ENCODE peak calls at places on chromosomes 7 and 10, in nine cellular contexts. One of them, this sample, is unnamed.
A peak's percentile ranks its signal among the peaks of the same experiment; 100 is the strongest.

GRCh38 chr7:2120251-2120660 is 112.5 kb downstream of the MAD1L1 start:
- DNase-seq in upper lobe of right lung: no peak
- DNase-seq in psoas muscle: no peak
- DNase-seq in heart left ventricle: no peak
- DNase-seq in uterus: no peak
- DNase-seq in RWPE2: no peak
- DNase-seq in thoracic aorta: no peak
- DNase-seq in AG04450: no peak
- DNase-seq in hepatocyte: no peak
- DNase-seq in this sample: peak; percentile 38

GRCh38 chr10:91312031-91312733 is 91.7 kb downstream of the PCGF5 start:
- DNase-seq in upper lobe of right lung: no peak
- DNase-seq in psoas muscle: no peak
- DNase-seq in heart left ventricle: no peak
- DNase-seq in uterus: no peak
- DNase-seq in RWPE2: no peak
- DNase-seq in thoracic aorta: no peak
- DNase-seq in AG04450: no peak
- DNase-seq in hepatocyte: no peak
- DNase-seq in this sample: no peak

GRCh38 chr10:71241114-71241898 is 28.9 kb downstream of the UNC5B start:
- DNase-seq in upper lobe of right lung: no peak
- DNase-seq in psoas muscle: no peak
- DNase-seq in heart left ventricle: peak; percentile 63
- DNase-seq in uterus: peak; percentile 79
- DNase-seq in RWPE2: no peak
- DNase-seq in thoracic aorta: no peak
- DNase-seq in AG04450: no peak
- DNase-seq in hepatocyte: no peak
- DNase-seq in this sample: no peak

GRCh38 chr10:7887417-7887816 is 69.1 kb downstream of the TAF3 start:
- DNase-seq in upper lobe of right lung: no peak
- DNase-seq in psoas muscle: no peak
- DNase-seq in heart left ventricle: no peak
- DNase-seq in uterus: no peak
- DNase-seq in RWPE2: no peak
- DNase-seq in thoracic aorta: no peak
- DNase-seq in AG04450: no peak
- DNase-seq in hepatocyte: peak; percentile 29
- DNase-seq in this sample: no peak

GRCh38 chr7:30166841-30167235 is 32.1 kb downstream of the MTURN start:
- DNase-seq in upper lobe of right lung: no peak
- DNase-seq in psoas muscle: no peak
- DNase-seq in heart left ventricle: no peak
- DNase-seq in uterus: no peak
- DNase-seq in RWPE2: no peak
- DNase-seq in thoracic aorta: no peak
- DNase-seq in AG04450: no peak
- DNase-seq in hepatocyte: no peak
- DNase-seq in this sample: no peak

GRCh38 chr7:27617651-27618381 is 44.9 kb downstream of the HIBADH start:
- DNase-seq in upper lobe of right lung: no peak
- DNase-seq in psoas muscle: no peak
- DNase-seq in heart left ventricle: no peak
- DNase-seq in uterus: no peak
- DNase-seq in RWPE2: no peak
- DNase-seq in thoracic aorta: no peak
- DNase-seq in AG04450: no peak
- DNase-seq in hepatocyte: no peak
- DNase-seq in this sample: no peak

GRCh38 chr10:28705472-28705871 is 28.2 kb downstream of the BAMBI start:
- DNase-seq in upper lobe of right lung: no peak
- DNase-seq in psoas muscle: no peak
- DNase-seq in heart left ventricle: no peak
- DNase-seq in uterus: no peak
- DNase-seq in RWPE2: no peak
- DNase-seq in thoracic aorta: no peak
- DNase-seq in AG04450: no peak
- DNase-seq in hepatocyte: no peak
- DNase-seq in this sample: no peak

GRCh38 chr7:46774515-46774914 is 807.4 kb downstream of the TNS3 start:
- DNase-seq in upper lobe of right lung: no peak
- DNase-seq in psoas muscle: no peak
- DNase-seq in heart left ventricle: no peak
- DNase-seq in uterus: no peak
- DNase-seq in RWPE2: no peak
- DNase-seq in thoracic aorta: no peak
- DNase-seq in AG04450: no peak
- DNase-seq in hepatocyte: no peak
- DNase-seq in this sample: no peak

GRCh38 chr10:565146-565545 is 124.3 kb downstream of the DIP2C start:
- DNase-seq in upper lobe of right lung: no peak
- DNase-seq in psoas muscle: no peak
- DNase-seq in heart left ventricle: no peak
- DNase-seq in uterus: no peak
- DNase-seq in RWPE2: no peak
- DNase-seq in thoracic aorta: no peak
- DNase-seq in AG04450: no peak
- DNase-seq in hepatocyte: no peak
- DNase-seq in this sample: no peak

GRCh38 chr10:82922046-82922445 is 1047.1 kb downstream of the NRG3 start:
- DNase-seq in upper lobe of right lung: no peak
- DNase-seq in psoas muscle: no peak
- DNase-seq in heart left ventricle: no peak
- DNase-seq in uterus: no peak
- DNase-seq in RWPE2: no peak
- DNase-seq in thoracic aorta: no peak
- DNase-seq in AG04450: no peak
- DNase-seq in hepatocyte: no peak
- DNase-seq in this sample: no peak

GRCh38 chr7:151819826-151820225 is 57.1 kb downstream of the PRKAG2 start:
- DNase-seq in upper lobe of right lung: no peak
- DNase-seq in psoas muscle: no peak
- DNase-seq in heart left ventricle: no peak
- DNase-seq in uterus: no peak
- DNase-seq in RWPE2: no peak
- DNase-seq in thoracic aorta: no peak
- DNase-seq in AG04450: no peak
- DNase-seq in hepatocyte: peak; percentile 82
- DNase-seq in this sample: no peak

GRCh38 chr7:139745330-139746143 is 32.3 kb downstream of the HIPK2 start:
- DNase-seq in upper lobe of right lung: no peak
- DNase-seq in psoas muscle: no peak
- DNase-seq in heart left ventricle: no peak
- DNase-seq in uterus: peak; percentile 55
- DNase-seq in RWPE2: no peak
- DNase-seq in thoracic aorta: no peak
- DNase-seq in AG04450: no peak
- DNase-seq in hepatocyte: no peak
- DNase-seq in this sample: no peak

GRCh38 chr10:96643920-96644319 is 57.1 kb upstream of the TM9SF3 start:
- DNase-seq in upper lobe of right lung: no peak
- DNase-seq in psoas muscle: no peak
- DNase-seq in heart left ventricle: no peak
- DNase-seq in uterus: no peak
- DNase-seq in RWPE2: no peak
- DNase-seq in thoracic aorta: no peak
- DNase-seq in AG04450: no peak
- DNase-seq in hepatocyte: no peak
- DNase-seq in this sample: no peak

GRCh38 chr10:96846395-96846794 is 14.3 kb downstream of the LCOR start:
- DNase-seq in upper lobe of right lung: no peak
- DNase-seq in psoas muscle: no peak
- DNase-seq in heart left ventricle: no peak
- DNase-seq in uterus: no peak
- DNase-seq in RWPE2: no peak
- DNase-seq in thoracic aorta: no peak
- DNase-seq in AG04450: no peak
- DNase-seq in hepatocyte: no peak
- DNase-seq in this sample: no peak

GRCh38 chr10:76051007-76051936 is 619.8 kb downstream of the LRMDA start:
- DNase-seq in upper lobe of right lung: no peak
- DNase-seq in psoas muscle: no peak
- DNase-seq in heart left ventricle: no peak
- DNase-seq in uterus: no peak
- DNase-seq in RWPE2: no peak
- DNase-seq in thoracic aorta: no peak
- DNase-seq in AG04450: no peak
- DNase-seq in hepatocyte: peak; percentile 64
- DNase-seq in this sample: no peak

GRCh38 chr7:131010714-131011436 is 276.9 kb upstream of the KLF14 start:
- DNase-seq in upper lobe of right lung: no peak
- DNase-seq in psoas muscle: no peak
- DNase-seq in heart left ventricle: no peak
- DNase-seq in uterus: no peak
- DNase-seq in RWPE2: no peak
- DNase-seq in thoracic aorta: no peak
- DNase-seq in AG04450: no peak
- DNase-seq in hepatocyte: no peak
- DNase-seq in this sample: no peak

GRCh38 chr10:34377833-34378232 is 437.3 kb downstream of the PARD3 start:
- DNase-seq in upper lobe of right lung: no peak
- DNase-seq in psoas muscle: no peak
- DNase-seq in heart left ventricle: no peak
- DNase-seq in uterus: no peak
- DNase-seq in RWPE2: no peak
- DNase-seq in thoracic aorta: no peak
- DNase-seq in AG04450: no peak
- DNase-seq in hepatocyte: no peak
- DNase-seq in this sample: no peak

GRCh38 chr7:359776-360361 is 69.9 kb downstream of the FOXL3 start:
- DNase-seq in upper lobe of right lung: peak; percentile 51
- DNase-seq in psoas muscle: no peak
- DNase-seq in heart left ventricle: peak; percentile 52
- DNase-seq in uterus: no peak
- DNase-seq in RWPE2: no peak
- DNase-seq in thoracic aorta: no peak
- DNase-seq in AG04450: no peak
- DNase-seq in hepatocyte: no peak
- DNase-seq in this sample: no peak

GRCh38 chr7:25864943-25865633 is 286.9 kb upstream of the NFE2L3 start:
- DNase-seq in upper lobe of right lung: no peak
- DNase-seq in psoas muscle: no peak
- DNase-seq in heart left ventricle: no peak
- DNase-seq in uterus: no peak
- DNase-seq in RWPE2: no peak
- DNase-seq in thoracic aorta: no peak
- DNase-seq in AG04450: no peak
- DNase-seq in hepatocyte: no peak
- DNase-seq in this sample: no peak
- H3K27me3 ChIP-seq in upper lobe of right lung: peaks cover 100% of the 10 kb centered on the region
- H3K27me3 ChIP-seq in psoas muscle: peaks cover 8% of the 10 kb centered on the region
- H3K27me3 ChIP-seq in heart left ventricle: peaks cover 70% of the 10 kb centered on the region
- H3K27me3 ChIP-seq in uterus: peaks cover 39% of the 10 kb centered on the region
- H3K27me3 ChIP-seq in RWPE2: peaks cover 70% of the 10 kb centered on the region
- H3K27me3 ChIP-seq in thoracic aorta: peaks cover 66% of the 10 kb centered on the region
- H3K27me3 ChIP-seq in AG04450: peaks cover 42% of the 10 kb centered on the region
- H3K27me3 ChIP-seq in hepatocyte: peaks cover 66% of the 10 kb centered on the region
- H3K27me3 ChIP-seq in this sample: peaks cover 93% of the 10 kb centered on the region

GRCh38 chr10:68153473-68154210 is 44.4 kb downstream of the MYPN start:
- DNase-seq in upper lobe of right lung: no peak
- DNase-seq in psoas muscle: no peak
- DNase-seq in heart left ventricle: no peak
- DNase-seq in uterus: no peak
- DNase-seq in RWPE2: peak; percentile 54
- DNase-seq in thoracic aorta: peak; percentile 15
- DNase-seq in AG04450: peak; percentile 88
- DNase-seq in hepatocyte: peak; percentile 85
- DNase-seq in this sample: no peak
- TF ChIP-seq CTCF in upper lobe of right lung: no peak
- TF ChIP-seq CTCF in psoas muscle: no peak
- TF ChIP-seq CTCF in heart left ventricle: no peak
- TF ChIP-seq CTCF in uterus: no peak
- TF ChIP-seq CTCF in RWPE2: no peak
- TF ChIP-seq CTCF in thoracic aorta: no peak
- TF ChIP-seq CTCF in AG04450: no peak
- TF ChIP-seq CTCF in hepatocyte: no peak
- TF ChIP-seq CTCF in this sample: no peak

DNA sequence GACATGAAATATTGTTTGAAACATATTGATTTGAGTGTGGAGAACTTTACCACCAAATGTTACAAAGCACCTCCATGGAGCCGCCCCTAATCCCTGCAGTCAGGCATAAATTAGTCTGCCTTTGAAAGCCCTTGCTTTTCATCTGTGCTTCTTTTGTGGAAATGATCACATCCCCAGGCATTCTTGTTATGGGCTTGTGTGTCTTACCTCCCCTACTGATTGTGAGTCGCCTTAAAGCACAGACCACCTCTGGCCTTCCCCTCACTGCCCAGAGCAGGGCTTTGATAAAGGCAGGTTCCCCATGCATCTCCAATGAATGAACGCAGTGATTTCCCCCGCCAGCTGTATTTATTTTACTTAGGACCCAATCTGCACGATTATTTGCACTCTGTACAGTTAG is 108.0 kb downstream of the CUBN start:
- DNase-seq in upper lobe of right lung: no peak
- DNase-seq in psoas muscle: no peak
- DNase-seq in heart left ventricle: no peak
- DNase-seq in uterus: no peak
- DNase-seq in RWPE2: no peak
- DNase-seq in thoracic aorta: no peak
- DNase-seq in AG04450: no peak
- DNase-seq in hepatocyte: no peak
- DNase-seq in this sample: no peak
- H3K27ac ChIP-seq in upper lobe of right lung: no peak overlapping the region
- H3K27ac ChIP-seq in psoas muscle: no peak overlapping the region
- H3K27ac ChIP-seq in heart left ventricle: no peak overlapping the region
- H3K27ac ChIP-seq in uterus: no peak overlapping the region
- H3K27ac ChIP-seq in RWPE2: no peak overlapping the region
- H3K27ac ChIP-seq in thoracic aorta: no peak overlapping the region
- H3K27ac ChIP-seq in AG04450: no peak overlapping the region
- H3K27ac ChIP-seq in hepatocyte: no peak overlapping the region
- H3K27ac ChIP-seq in this sample: no peak overlapping the region

GRCh38 chr10:120945182-120945581 is 94.0 kb downstream of the WDR11 start:
- DNase-seq in upper lobe of right lung: no peak
- DNase-seq in psoas muscle: no peak
- DNase-seq in heart left ventricle: no peak
- DNase-seq in uterus: no peak
- DNase-seq in RWPE2: no peak
- DNase-seq in thoracic aorta: no peak
- DNase-seq in AG04450: no peak
- DNase-seq in hepatocyte: no peak
- DNase-seq in this sample: no peak

GRCh38 chr10:120948889-120949382 is 97.8 kb downstream of the WDR11 start:
- DNase-seq in upper lobe of right lung: peak; percentile 75
- DNase-seq in psoas muscle: peak; percentile 66
- DNase-seq in heart left ventricle: peak; percentile 86
- DNase-seq in uterus: peak; percentile 57
- DNase-seq in RWPE2: no peak
- DNase-seq in thoracic aorta: no peak
- DNase-seq in AG04450: peak; percentile 15
- DNase-seq in hepatocyte: peak; percentile 89
- DNase-seq in this sample: peak; percentile 35

GRCh38 chr10:120944586-120945125 is 93.5 kb downstream of the WDR11 start:
- DNase-seq in upper lobe of right lung: no peak
- DNase-seq in psoas muscle: no peak
- DNase-seq in heart left ventricle: no peak
- DNase-seq in uterus: no peak
- DNase-seq in RWPE2: no peak
- DNase-seq in thoracic aorta: no peak
- DNase-seq in AG04450: no peak
- DNase-seq in hepatocyte: no peak
- DNase-seq in this sample: no peak

GRCh38 chr10:120945801-120946302 is 94.7 kb downstream of the WDR11 start:
- DNase-seq in upper lobe of right lung: no peak
- DNase-seq in psoas muscle: no peak
- DNase-seq in heart left ventricle: no peak
- DNase-seq in uterus: peak; percentile 70
- DNase-seq in RWPE2: no peak
- DNase-seq in thoracic aorta: peak; percentile 10
- DNase-seq in AG04450: no peak
- DNase-seq in hepatocyte: no peak
- DNase-seq in this sample: no peak

GRCh38 chr10:120946497-120946896 is 95.3 kb downstream of the WDR11 start:
- DNase-seq in upper lobe of right lung: no peak
- DNase-seq in psoas muscle: no peak
- DNase-seq in heart left ventricle: no peak
- DNase-seq in uterus: peak; percentile 38
- DNase-seq in RWPE2: no peak
- DNase-seq in thoracic aorta: no peak
- DNase-seq in AG04450: no peak
- DNase-seq in hepatocyte: no peak
- DNase-seq in this sample: no peak
- H3K27me3 ChIP-seq in upper lobe of right lung: peaks cover 9% of the 10 kb centered on the region
- H3K27me3 ChIP-seq in psoas muscle: peaks cover 5% of the 10 kb centered on the region
- H3K27me3 ChIP-seq in heart left ventricle: peaks cover 16% of the 10 kb centered on the region
- H3K27me3 ChIP-seq in uterus: no peaks in the 10 kb centered on the region
- H3K27me3 ChIP-seq in RWPE2: no peaks in the 10 kb centered on the region
- H3K27me3 ChIP-seq in thoracic aorta: peaks cover 6% of the 10 kb centered on the region
- H3K27me3 ChIP-seq in AG04450: peaks cover 16% of the 10 kb centered on the region
- H3K27me3 ChIP-seq in hepatocyte: no peaks in the 10 kb centered on the region
- H3K27me3 ChIP-seq in this sample: peaks cover 25% of the 10 kb centered on the region

This sample was measured in CD4-positive, alpha-beta T cell.